ENCODE peak calls at places on chromosomes 4 and X, in seven cellular contexts. One of them, this sample, is unnamed.

GRCh38 chr4:177272007-177272406 is 37.7 kb upstream of the NEIL3 start:
- DNase-seq in mesenchymal stem cell: no peak
- DNase-seq in cerebellum: no peak
- DNase-seq in CD4-positive, alpha-beta T cell: no peak
- DNase-seq in tibial artery: no peak
- DNase-seq in aorta: no peak
- DNase-seq in body of pancreas: no peak
- DNase-seq in this sample: no peak

GRCh38 chr4:74659576-74660411 is 134.5 kb downstream of the BTC start:
- DNase-seq in cerebellum: no peak
- DNase-seq in body of pancreas: peak; percentile 33
- DNase-seq in CD4-positive, alpha-beta T cell: no peak
- DNase-seq in mesenchymal stem cell: peak; percentile 97
- DNase-seq in aorta: no peak
- DNase-seq in tibial artery: no peak
- DNase-seq in this sample: peak; percentile 99

GRCh38 chr4:175671491-175671934 is 140.6 kb downstream of the GPM6A start:
- DNase-seq in cerebellum: peak; percentile 69
- DNase-seq in mesenchymal stem cell: no peak
- DNase-seq in aorta: peak; percentile 51
- DNase-seq in tibial artery: no peak
- DNase-seq in body of pancreas: no peak
- DNase-seq in CD4-positive, alpha-beta T cell: no peak
- DNase-seq in this sample: no peak

GRCh38 chr4:73593631-73594241 is 26.5 kb downstream of the RASSF6 start:
- DNase-seq in CD4-positive, alpha-beta T cell: no peak
- DNase-seq in cerebellum: no peak
- DNase-seq in tibial artery: no peak
- DNase-seq in body of pancreas: peak; percentile 29
- DNase-seq in mesenchymal stem cell: peak; percentile 45
- DNase-seq in aorta: no peak
- DNase-seq in this sample: peak; percentile 52

GRCh38 chrX:73916931-73917657 is 354.1 kb downstream of the CHIC1 start:
- DNase-seq in tibial artery: no peak
- DNase-seq in body of pancreas: no peak
- DNase-seq in mesenchymal stem cell: peak; percentile 81
- DNase-seq in aorta: no peak
- DNase-seq in cerebellum: no peak
- DNase-seq in CD4-positive, alpha-beta T cell: no peak
- DNase-seq in this sample: peak; percentile 82

GRCh38 chr4:911871-912490 is 20.1 kb downstream of the GAK start:
- DNase-seq in cerebellum: peak; percentile 43
- DNase-seq in aorta: peak; percentile 70
- DNase-seq in tibial artery: no peak
- DNase-seq in CD4-positive, alpha-beta T cell: no peak
- DNase-seq in body of pancreas: no peak
- DNase-seq in mesenchymal stem cell: no peak
- DNase-seq in this sample: no peak

GRCh38 chr4:144906181-144906895 is 191.7 kb downstream of the ANAPC10 start:
- DNase-seq in aorta: no peak
- DNase-seq in tibial artery: no peak
- DNase-seq in body of pancreas: no peak
- DNase-seq in mesenchymal stem cell: peak; percentile 70
- DNase-seq in CD4-positive, alpha-beta T cell: no peak
- DNase-seq in cerebellum: no peak
- DNase-seq in this sample: peak; percentile 42

GRCh38 chrX:88604433-88605221 is 142.4 kb upstream of the CPXCR1 start:
- DNase-seq in CD4-positive, alpha-beta T cell: no peak
- DNase-seq in aorta: no peak
- DNase-seq in body of pancreas: no peak
- DNase-seq in tibial artery: no peak
- DNase-seq in mesenchymal stem cell: no peak
- DNase-seq in cerebellum: no peak
- DNase-seq in this sample: no peak

GRCh38 chr4:6688879-6689505 is 4.7 kb upstream of the S100P start:
- DNase-seq in tibial artery: no peak
- DNase-seq in cerebellum: no peak
- DNase-seq in CD4-positive, alpha-beta T cell: peak; percentile 67
- DNase-seq in aorta: no peak
- DNase-seq in body of pancreas: peak; percentile 34
- DNase-seq in mesenchymal stem cell: peak; percentile 97
- DNase-seq in this sample: peak; percentile 93

GRCh38 chr4:186104114-186104894 is at the start of gene FAM149A:
- DNase-seq in tibial artery: peak; percentile 38
- DNase-seq in body of pancreas: peak; percentile 91
- DNase-seq in mesenchymal stem cell: no peak
- DNase-seq in CD4-positive, alpha-beta T cell: peak; percentile 27
- DNase-seq in cerebellum: peak; percentile 3
- DNase-seq in aorta: peak; percentile 77
- DNase-seq in this sample: no peak

GRCh38 chr4:113617195-113617594 is 144.3 kb downstream of the CAMK2D start:
- DNase-seq in CD4-positive, alpha-beta T cell: no peak
- DNase-seq in cerebellum: no peak
- DNase-seq in aorta: no peak
- DNase-seq in tibial artery: no peak
- DNase-seq in body of pancreas: no peak
- DNase-seq in mesenchymal stem cell: no peak
- DNase-seq in this sample: no peak

This sample was measured in fibroblast of villous mesenchyme.